ENCODE peak calls at places on chromosome 3, in six cellular contexts. One of them, this sample, is unnamed.
A peak's percentile ranks its signal among the peaks of the same experiment; 100 is the strongest.

GRCh38 chr3:64188810-64189560 is 36.3 kb downstream of the PRICKLE2 start:
- DNase-seq in coronary artery: no peak
- DNase-seq in neuronal stem cell: no peak
- DNase-seq in AG04449: peak; percentile 64
- DNase-seq in DMS 273 treated with DMSO at 0.1 percent for 48 hours: no peak
- DNase-seq in ecto neural progenitor cell: no peak
- DNase-seq in this sample: no peak

GRCh38 chr3:104564045-104564643 is 802.6 kb upstream of the ALCAM start:
- DNase-seq in AG04449: no peak
- DNase-seq in DMS 273 treated with DMSO at 0.1 percent for 48 hours: peak; percentile 10
- DNase-seq in coronary artery: no peak
- DNase-seq in neuronal stem cell: no peak
- DNase-seq in ecto neural progenitor cell: no peak
- DNase-seq in this sample: peak; percentile 39

GRCh38 chr3:153979419-153980251 is 141.6 kb upstream of the ARHGEF26 start:
- DNase-seq in coronary artery: no peak
- DNase-seq in neuronal stem cell: no peak
- DNase-seq in DMS 273 treated with DMSO at 0.1 percent for 48 hours: no peak
- DNase-seq in ecto neural progenitor cell: no peak
- DNase-seq in AG04449: no peak
- DNase-seq in this sample: no peak

GRCh38 chr3:151971814-151972579 is 98.6 kb downstream of the SUCNR1 start:
- DNase-seq in neuronal stem cell: no peak
- DNase-seq in AG04449: no peak
- DNase-seq in ecto neural progenitor cell: no peak
- DNase-seq in coronary artery: no peak
- DNase-seq in DMS 273 treated with DMSO at 0.1 percent for 48 hours: no peak
- DNase-seq in this sample: no peak

GRCh38 chr3:58237940-58238681 is 519 bp downstream of the ABHD6 start:
- DNase-seq in DMS 273 treated with DMSO at 0.1 percent for 48 hours: no peak
- DNase-seq in AG04449: no peak
- DNase-seq in neuronal stem cell: peak; percentile 29
- DNase-seq in ecto neural progenitor cell: peak; percentile 67
- DNase-seq in coronary artery: peak; percentile 82
- DNase-seq in this sample: no peak

GRCh38 chr3:8371955-8372600 is 129.5 kb upstream of the LMCD1 start:
- DNase-seq in neuronal stem cell: no peak
- DNase-seq in DMS 273 treated with DMSO at 0.1 percent for 48 hours: no peak
- DNase-seq in ecto neural progenitor cell: no peak
- DNase-seq in coronary artery: no peak
- DNase-seq in AG04449: no peak
- DNase-seq in this sample: no peak

GRCh38 chr3:172391592-172392302 is 56.5 kb downstream of the GHSR start:
- DNase-seq in DMS 273 treated with DMSO at 0.1 percent for 48 hours: no peak
- DNase-seq in coronary artery: no peak
- DNase-seq in AG04449: peak; percentile 57
- DNase-seq in neuronal stem cell: no peak
- DNase-seq in ecto neural progenitor cell: no peak
- DNase-seq in this sample: no peak

GRCh38 chr3:128413003-128413370 is 53.7 kb downstream of the DNAJB8 start:
- DNase-seq in AG04449: no peak
- DNase-seq in DMS 273 treated with DMSO at 0.1 percent for 48 hours: no peak
- DNase-seq in ecto neural progenitor cell: no peak
- DNase-seq in neuronal stem cell: no peak
- DNase-seq in coronary artery: no peak
- DNase-seq in this sample: no peak

GRCh38 chr3:179375091-179375999 is 27.8 kb downstream of the MFN1 start:
- DNase-seq in DMS 273 treated with DMSO at 0.1 percent for 48 hours: no peak
- DNase-seq in AG04449: no peak
- DNase-seq in neuronal stem cell: no peak
- DNase-seq in coronary artery: no peak
- DNase-seq in ecto neural progenitor cell: no peak
- DNase-seq in this sample: no peak

GRCh38 chr3:119557874-119558264 is 1.5 kb downstream of the CD80 start:
- DNase-seq in AG04449: no peak
- DNase-seq in neuronal stem cell: no peak
- DNase-seq in ecto neural progenitor cell: no peak
- DNase-seq in DMS 273 treated with DMSO at 0.1 percent for 48 hours: no peak
- DNase-seq in coronary artery: no peak
- DNase-seq in this sample: no peak

GRCh38 chr3:53222183-53222901 is 33.5 kb downstream of the TKT start:
- DNase-seq in ecto neural progenitor cell: no peak
- DNase-seq in coronary artery: no peak
- DNase-seq in AG04449: no peak
- DNase-seq in DMS 273 treated with DMSO at 0.1 percent for 48 hours: no peak
- DNase-seq in neuronal stem cell: no peak
- DNase-seq in this sample: no peak

GRCh38 chr3:41881233-41881821 is 80.6 kb downstream of the ULK4 start:
- DNase-seq in AG04449: no peak
- DNase-seq in coronary artery: no peak
- DNase-seq in ecto neural progenitor cell: no peak
- DNase-seq in neuronal stem cell: peak; percentile 18
- DNase-seq in DMS 273 treated with DMSO at 0.1 percent for 48 hours: no peak
- DNase-seq in this sample: peak; percentile 1